ENCODE peak calls at places on chromosomes 12 and 14, in five cellular contexts. One of them, this sample, is unnamed.

GRCh38 chr14:96086574-96087077 is 47.5 kb downstream of the C14orf132 start:
- DNase-seq in cardiac fibroblast: peak; percentile 25
- DNase-seq in IMR-90: peak; percentile 25
- DNase-seq in fibroblast of mammary gland: peak; percentile 53
- DNase-seq in tibial artery: no peak
- DNase-seq in this sample: no peak

GRCh38 chr12:53287741-53288216 is 7.6 kb upstream of the PFDN5 start:
- DNase-seq in cardiac fibroblast: peak; percentile 68
- DNase-seq in IMR-90: peak; percentile 61
- DNase-seq in fibroblast of mammary gland: peak; percentile 46
- DNase-seq in tibial artery: peak; percentile 59
- DNase-seq in this sample: peak; percentile 81

GRCh38 chr12:68178774-68179439 is 19.4 kb upstream of the IFNG start:
- DNase-seq in cardiac fibroblast: no peak
- DNase-seq in IMR-90: no peak
- DNase-seq in fibroblast of mammary gland: no peak
- DNase-seq in tibial artery: no peak
- DNase-seq in this sample: no peak

GRCh38 chr12:131616316-131617098 is 94.4 kb upstream of the SFSWAP start:
- DNase-seq in cardiac fibroblast: no peak
- DNase-seq in IMR-90: no peak
- DNase-seq in fibroblast of mammary gland: no peak
- DNase-seq in tibial artery: no peak
- DNase-seq in this sample: no peak

GRCh38 chr14:77313374-77313773 is 7.3 kb downstream of the POMT2 start:
- DNase-seq in cardiac fibroblast: no peak
- DNase-seq in IMR-90: no peak
- DNase-seq in fibroblast of mammary gland: no peak
- DNase-seq in tibial artery: no peak
- DNase-seq in this sample: no peak

GRCh38 chr12:92121826-92122225 is 23.8 kb downstream of the BTG1 start:
- DNase-seq in cardiac fibroblast: no peak
- DNase-seq in IMR-90: no peak
- DNase-seq in fibroblast of mammary gland: no peak
- DNase-seq in tibial artery: no peak
- DNase-seq in this sample: no peak

GRCh38 chr14:56488306-56488705 is 91.3 kb upstream of the TMEM260 start:
- DNase-seq in cardiac fibroblast: no peak
- DNase-seq in IMR-90: no peak
- DNase-seq in fibroblast of mammary gland: no peak
- DNase-seq in tibial artery: no peak
- DNase-seq in this sample: no peak

GRCh38 chr14:99873653-99874052 is 80.4 kb downstream of the EML1 start:
- DNase-seq in cardiac fibroblast: no peak
- DNase-seq in IMR-90: no peak
- DNase-seq in fibroblast of mammary gland: no peak
- DNase-seq in tibial artery: no peak
- DNase-seq in this sample: no peak

GRCh38 chr12:68532204-68532886 is 78.4 kb upstream of the RAP1B start:
- DNase-seq in cardiac fibroblast: peak; percentile 36
- DNase-seq in IMR-90: no peak
- DNase-seq in fibroblast of mammary gland: peak; percentile 8
- DNase-seq in tibial artery: no peak
- DNase-seq in this sample: no peak

GRCh38 chr14:68458840-68459469 is 333.9 kb downstream of the ZFP36L1 start:
- DNase-seq in cardiac fibroblast: peak; percentile 81
- DNase-seq in IMR-90: peak; percentile 87
- DNase-seq in fibroblast of mammary gland: peak; percentile 82
- DNase-seq in tibial artery: peak; percentile 73
- DNase-seq in this sample: peak; percentile 83

GRCh38 chr14:22505751-22506710 is 83.0 kb downstream of the DAD1 start:
- DNase-seq in cardiac fibroblast: no peak
- DNase-seq in IMR-90: no peak
- DNase-seq in fibroblast of mammary gland: no peak
- DNase-seq in tibial artery: no peak
- DNase-seq in this sample: no peak

GRCh38 chr12:72277415-72277814 is 5.2 kb downstream of the TRHDE start:
- DNase-seq in cardiac fibroblast: no peak
- DNase-seq in IMR-90: peak; percentile 81
- DNase-seq in fibroblast of mammary gland: peak; percentile 10
- DNase-seq in tibial artery: no peak
- DNase-seq in this sample: no peak

GRCh38 chr14:99716850-99717681 is 33.0 kb downstream of the CYP46A1 start:
- DNase-seq in cardiac fibroblast: no peak
- DNase-seq in IMR-90: no peak
- DNase-seq in fibroblast of mammary gland: no peak
- DNase-seq in tibial artery: no peak
- DNase-seq in this sample: no peak

GRCh38 chr14:85527006-85527405 is 2.9 kb upstream of the FLRT2 start:
- DNase-seq in cardiac fibroblast: peak; percentile 68
- DNase-seq in IMR-90: peak; percentile 71
- DNase-seq in fibroblast of mammary gland: peak; percentile 61
- DNase-seq in tibial artery: no peak
- DNase-seq in this sample: no peak

GRCh38 chr14:66070542-66071319 is 415.4 kb upstream of the CCDC196 start:
- DNase-seq in cardiac fibroblast: peak; percentile 21
- DNase-seq in IMR-90: no peak
- DNase-seq in fibroblast of mammary gland: peak; percentile 13
- DNase-seq in tibial artery: no peak
- DNase-seq in this sample: peak; percentile 63

GRCh38 chr14:104665663-104666522 is 23.5 kb upstream of the INF2 start:
- DNase-seq in cardiac fibroblast: no peak
- DNase-seq in IMR-90: no peak
- DNase-seq in fibroblast of mammary gland: no peak
- DNase-seq in tibial artery: no peak
- DNase-seq in this sample: peak; percentile 76

GRCh38 chr14:48584031-48584430 is 908.6 kb upstream of the MDGA2 start:
- DNase-seq in cardiac fibroblast: peak; percentile 18
- DNase-seq in IMR-90: peak; percentile 88
- DNase-seq in fibroblast of mammary gland: peak; percentile 5
- DNase-seq in tibial artery: no peak
- DNase-seq in this sample: no peak

GRCh38 chr14:99758121-99758871 is 34.9 kb upstream of the EML1 start:
- DNase-seq in cardiac fibroblast: peak; percentile 91
- DNase-seq in IMR-90: peak; percentile 96
- DNase-seq in fibroblast of mammary gland: peak; percentile 98
- DNase-seq in tibial artery: peak; percentile 30
- DNase-seq in this sample: no peak

GRCh38 chr14:102295301-102295700 is 9.7 kb downstream of the MOK start:
- DNase-seq in cardiac fibroblast: peak; percentile 59
- DNase-seq in IMR-90: peak; percentile 41
- DNase-seq in fibroblast of mammary gland: peak; percentile 64
- DNase-seq in tibial artery: no peak
- DNase-seq in this sample: no peak

GRCh38 chr12:23049180-23049579 is 424.2 kb downstream of the ETNK1 start:
- DNase-seq in cardiac fibroblast: peak; percentile 63
- DNase-seq in IMR-90: peak; percentile 27
- DNase-seq in fibroblast of mammary gland: peak; percentile 45
- DNase-seq in tibial artery: no peak
- DNase-seq in this sample: no peak

GRCh38 chr14:69247691-69248440 is 12.1 kb upstream of the GALNT16 start:
- DNase-seq in cardiac fibroblast: peak; percentile 77
- DNase-seq in IMR-90: peak; percentile 94
- DNase-seq in fibroblast of mammary gland: peak; percentile 96
- DNase-seq in tibial artery: peak; percentile 77
- DNase-seq in this sample: peak; percentile 26

GRCh38 chr12:106914796-106915634 is 40.7 kb upstream of the TMEM263 start:
- DNase-seq in cardiac fibroblast: no peak
- DNase-seq in IMR-90: no peak
- DNase-seq in fibroblast of mammary gland: no peak
- DNase-seq in tibial artery: no peak
- DNase-seq in this sample: no peak

GRCh38 chr14:102795060-102795925 is 18.0 kb downstream of the TRAF3 start:
- DNase-seq in cardiac fibroblast: peak; percentile 94
- DNase-seq in IMR-90: peak; percentile 91
- DNase-seq in fibroblast of mammary gland: peak; percentile 88
- DNase-seq in tibial artery: peak; percentile 82
- DNase-seq in this sample: peak; percentile 71

GRCh38 chr14:51185754-51186153 is 54.3 kb upstream of the TMX1 start:
- DNase-seq in cardiac fibroblast: no peak
- DNase-seq in IMR-90: no peak
- DNase-seq in fibroblast of mammary gland: no peak
- DNase-seq in tibial artery: no peak
- DNase-seq in this sample: no peak

GRCh38 chr12:119949145-119949544 is 39.9 kb upstream of the BICDL1 start:
- DNase-seq in cardiac fibroblast: no peak
- DNase-seq in IMR-90: no peak
- DNase-seq in fibroblast of mammary gland: no peak
- DNase-seq in tibial artery: no peak
- DNase-seq in this sample: peak; percentile 62

GRCh38 chr12:11814362-11814761 is 164.9 kb downstream of the ETV6 start:
- DNase-seq in cardiac fibroblast: peak; percentile 73
- DNase-seq in IMR-90: peak; percentile 89
- DNase-seq in fibroblast of mammary gland: peak; percentile 74
- DNase-seq in tibial artery: no peak
- DNase-seq in this sample: no peak

GRCh38 chr12:52119398-52120254 is 40.1 kb downstream of the SMIM41 start:
- DNase-seq in cardiac fibroblast: no peak
- DNase-seq in IMR-90: no peak
- DNase-seq in fibroblast of mammary gland: peak; percentile 9
- DNase-seq in tibial artery: no peak
- DNase-seq in this sample: peak; percentile 68

GRCh38 chr12:103771466-103771865 is 69.6 kb downstream of the NT5DC3 start:
- DNase-seq in cardiac fibroblast: peak; percentile 45
- DNase-seq in IMR-90: peak; percentile 44
- DNase-seq in fibroblast of mammary gland: peak; percentile 42
- DNase-seq in tibial artery: peak; percentile 40
- DNase-seq in this sample: peak; percentile 42

GRCh38 chr12:44403185-44403584 is 472.9 kb downstream of the NELL2 start:
- DNase-seq in cardiac fibroblast: no peak
- DNase-seq in IMR-90: no peak
- DNase-seq in fibroblast of mammary gland: no peak
- DNase-seq in tibial artery: no peak
- DNase-seq in this sample: no peak

GRCh38 chr12:26176725-26177124 is 18.6 kb upstream of the SSPN start:
- DNase-seq in cardiac fibroblast: no peak
- DNase-seq in IMR-90: no peak
- DNase-seq in fibroblast of mammary gland: no peak
- DNase-seq in tibial artery: no peak
- DNase-seq in this sample: no peak
- TF ChIP-seq CTCF in cardiac fibroblast: no peak
- TF ChIP-seq CTCF in IMR-90: no peak
- TF ChIP-seq CTCF in fibroblast of mammary gland: no peak
- TF ChIP-seq CTCF in tibial artery: no peak
- TF ChIP-seq CTCF in this sample: no peak

GRCh38 chr12:116887897-116888296 is 6.7 kb upstream of the HRK start:
- DNase-seq in cardiac fibroblast: no peak
- DNase-seq in IMR-90: no peak
- DNase-seq in fibroblast of mammary gland: no peak
- DNase-seq in tibial artery: no peak
- DNase-seq in this sample: no peak

GRCh38 chr12:116892741-116893140 is 11.5 kb upstream of the HRK start:
- DNase-seq in cardiac fibroblast: no peak
- DNase-seq in IMR-90: no peak
- DNase-seq in fibroblast of mammary gland: no peak
- DNase-seq in tibial artery: no peak
- DNase-seq in this sample: no peak

GRCh38 chr12:116891019-116891418 is 9.8 kb upstream of the HRK start:
- DNase-seq in cardiac fibroblast: no peak
- DNase-seq in IMR-90: no peak
- DNase-seq in fibroblast of mammary gland: no peak
- DNase-seq in tibial artery: no peak
- DNase-seq in this sample: no peak

GRCh38 chr12:116892318-116892717 is 11.1 kb upstream of the HRK start:
- DNase-seq in cardiac fibroblast: no peak
- DNase-seq in IMR-90: no peak
- DNase-seq in fibroblast of mammary gland: peak; percentile 16
- DNase-seq in tibial artery: no peak
- DNase-seq in this sample: no peak

DNA sequence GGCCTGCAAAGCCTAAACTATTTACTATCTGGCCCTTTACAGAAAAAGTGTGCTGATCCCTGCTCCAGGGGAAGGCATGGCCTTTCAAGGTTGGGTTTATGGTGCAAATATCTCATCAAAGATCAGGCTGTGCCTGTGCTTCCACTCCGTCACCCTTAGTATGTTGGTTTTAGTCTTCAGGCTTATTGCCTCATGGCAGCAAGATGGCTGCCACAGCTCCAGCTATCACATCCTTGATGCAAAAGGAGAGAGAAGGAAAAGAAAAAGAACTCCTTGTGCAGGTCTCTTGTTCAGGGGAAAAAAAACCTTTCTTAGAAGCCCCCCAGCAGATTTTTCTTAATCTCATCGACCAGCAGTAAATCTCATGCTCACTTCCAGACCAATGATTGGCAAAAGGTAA is 9.1 kb upstream of the HRK start:
- DNase-seq in cardiac fibroblast: no peak
- DNase-seq in IMR-90: no peak
- DNase-seq in fibroblast of mammary gland: no peak
- DNase-seq in tibial artery: no peak
- DNase-seq in this sample: no peak
- H3K4me3 ChIP-seq in cardiac fibroblast: no peak overlapping the region
- H3K4me3 ChIP-seq in IMR-90: no peak overlapping the region
- H3K4me3 ChIP-seq in fibroblast of mammary gland: no peak overlapping the region
- H3K4me3 ChIP-seq in tibial artery: no peak overlapping the region
- H3K4me3 ChIP-seq in this sample: no peak overlapping the region

DNA sequence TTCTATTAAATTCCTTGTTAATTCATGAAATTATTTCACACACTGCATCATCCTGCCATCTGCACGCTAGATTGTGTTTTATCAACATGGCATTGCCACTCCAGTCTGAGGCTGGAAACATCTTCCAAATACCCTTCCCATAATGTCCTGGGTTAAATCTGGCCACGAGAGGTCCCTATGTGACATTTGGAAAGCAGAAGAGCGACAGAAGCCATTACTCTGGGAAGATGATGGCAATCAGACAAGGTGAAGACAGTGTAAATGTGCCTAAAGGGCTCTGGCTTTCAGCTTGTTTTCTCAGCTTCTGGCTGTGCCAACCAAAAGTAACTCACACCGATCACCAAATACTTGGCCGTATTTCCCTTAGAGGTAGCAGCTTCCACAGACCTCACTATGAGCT is 144.8 kb downstream of the CAPZA3 start:
- DNase-seq in cardiac fibroblast: no peak
- DNase-seq in IMR-90: no peak
- DNase-seq in fibroblast of mammary gland: no peak
- DNase-seq in tibial artery: no peak
- DNase-seq in this sample: no peak
- TF ChIP-seq CTCF in cardiac fibroblast: no peak
- TF ChIP-seq CTCF in IMR-90: no peak
- TF ChIP-seq CTCF in fibroblast of mammary gland: no peak
- TF ChIP-seq CTCF in tibial artery: no peak
- TF ChIP-seq CTCF in this sample: no peak

DNA sequence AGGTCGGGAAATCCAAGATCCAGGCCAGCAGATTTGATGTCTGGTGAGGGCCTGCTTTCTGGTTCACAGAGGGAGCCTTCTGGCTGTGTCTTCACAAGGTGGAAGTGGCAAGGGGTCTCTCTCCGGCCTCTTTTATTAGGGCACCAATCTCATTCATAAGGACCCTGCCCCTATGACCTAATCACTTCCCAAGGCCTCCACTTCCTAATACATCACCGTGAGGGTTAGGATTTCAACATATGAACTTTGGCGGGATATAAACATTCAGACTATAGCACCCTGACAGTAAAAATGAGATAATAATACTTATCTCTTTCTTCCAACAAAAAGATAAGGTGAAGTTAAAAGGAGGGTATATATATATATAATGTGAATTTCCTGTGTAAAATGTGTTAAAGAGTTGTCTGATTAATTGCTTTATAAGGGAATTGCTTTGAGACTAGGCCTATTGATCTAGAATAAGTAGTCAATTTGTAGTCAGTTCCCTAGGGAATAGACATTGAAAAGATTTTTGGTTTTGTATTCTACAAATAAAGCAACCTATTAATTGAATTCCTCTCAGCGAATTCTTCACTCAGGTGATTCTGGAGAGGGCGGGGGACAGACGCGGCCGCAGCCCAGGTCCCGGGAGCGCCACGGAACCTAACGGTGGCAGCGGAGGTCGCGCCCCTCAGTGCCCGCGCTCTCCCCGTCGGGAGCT is 516 bp upstream of the LGALS3 start:
- DNase-seq in cardiac fibroblast: no peak
- DNase-seq in IMR-90: no peak
- DNase-seq in fibroblast of mammary gland: no peak
- DNase-seq in tibial artery: no peak
- DNase-seq in this sample: no peak
- H3K4me3 ChIP-seq in cardiac fibroblast: peak overlapping the region; percentile 86
- H3K4me3 ChIP-seq in IMR-90: peak overlapping the region; percentile 78
- H3K4me3 ChIP-seq in fibroblast of mammary gland: peak overlapping the region; percentile 35
- H3K4me3 ChIP-seq in tibial artery: peak overlapping the region; percentile 83
- H3K4me3 ChIP-seq in this sample: peak overlapping the region; percentile 57

This sample was measured in body of pancreas.